ENCODE peak calls at places on chromosomes 5 and 9, in five cellular contexts. C is neural crest cell, N is A673, B is left lung, W is fibroblast of the aortic adventitia. M is an unnamed sample.

GRCh38 chr5:67998709-67999251 is 216.8 kb upstream of the PIK3R1 start:
- DNase-seq in W (peak; percentile 42), C (no peak), B (peak; percentile 86), N (peak; percentile 49), M (peak; percentile 74)

GRCh38 chr9:136051568-136052432 is 43.3 kb downstream of the NACC2 start:
- DNase-seq in C (peak; percentile 61), N (peak; percentile 96), B (peak; percentile 88), W (peak; percentile 92), M (peak; percentile 97)

GRCh38 chr9:137222190-137223077 is at the start of gene RNF208:
- DNase-seq in W (no peak), N (no peak), C (no peak), B (no peak), M (no peak)

GRCh38 chr9:104088416-104088815 is 5.7 kb upstream of the SMC2 start:
- DNase-seq in W (peak; percentile 46), C (no peak), N (no peak), B (no peak), M (no peak)

GRCh38 chr5:82748688-82749091 is 328.5 kb downstream of the TMEM167A start:
- DNase-seq in W (peak; percentile 2), C (no peak), N (peak; percentile 95), B (no peak), M (no peak)

GRCh38 chr9:126985870-126986498 is 71.4 kb downstream of the RALGPS1 start:
- DNase-seq in W (peak; percentile 71), C (no peak), N (peak; percentile 80), B (no peak), M (no peak)

GRCh38 chr9:13386935-13387667 is 107.6 kb upstream of the MPDZ start:
- DNase-seq in N (no peak), C (no peak), W (peak; percentile 97), B (no peak), M (peak; percentile 24)

GRCh38 chr5:93572773-93573626 is 8.0 kb downstream of the NR2F1-AS1 start:
- DNase-seq in N (no peak), B (no peak), C (no peak), W (peak; percentile 44), M (no peak)

GRCh38 chr5:107553063-107553676 is 117.6 kb downstream of the EFNA5 start:
- DNase-seq in C (no peak), B (peak; percentile 38), N (peak; percentile 66), W (peak; percentile 28), M (peak; percentile 40)

DNA sequence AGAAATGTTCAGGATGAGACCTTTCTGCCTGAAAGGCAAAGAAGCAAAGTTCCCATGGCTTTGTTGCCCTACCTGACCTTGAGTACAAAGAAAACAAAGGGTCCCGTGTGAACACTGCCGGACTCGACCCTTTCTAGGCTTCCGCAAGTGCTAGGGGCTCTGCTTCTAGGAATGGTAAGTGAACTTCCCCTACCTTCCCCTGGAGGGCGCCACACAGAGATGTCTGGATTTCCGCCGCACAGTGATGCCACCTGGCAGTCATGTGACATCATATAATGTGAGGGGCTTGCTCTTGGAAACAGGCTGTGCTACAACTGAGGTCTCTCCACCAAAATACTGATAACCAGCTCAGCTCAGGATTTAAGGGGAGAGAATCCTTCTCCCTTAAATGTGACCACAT is 56.6 kb downstream of the HSD17B3 start:
- DNase-seq in N (peak; percentile 27), B (no peak), C (peak; percentile 19), W (no peak), M (no peak)
- TF ChIP-seq CTCF in N (peak; percentile 53), B (no peak), C (peak; percentile 41), W (no peak), M (peak; percentile 47)

DNA sequence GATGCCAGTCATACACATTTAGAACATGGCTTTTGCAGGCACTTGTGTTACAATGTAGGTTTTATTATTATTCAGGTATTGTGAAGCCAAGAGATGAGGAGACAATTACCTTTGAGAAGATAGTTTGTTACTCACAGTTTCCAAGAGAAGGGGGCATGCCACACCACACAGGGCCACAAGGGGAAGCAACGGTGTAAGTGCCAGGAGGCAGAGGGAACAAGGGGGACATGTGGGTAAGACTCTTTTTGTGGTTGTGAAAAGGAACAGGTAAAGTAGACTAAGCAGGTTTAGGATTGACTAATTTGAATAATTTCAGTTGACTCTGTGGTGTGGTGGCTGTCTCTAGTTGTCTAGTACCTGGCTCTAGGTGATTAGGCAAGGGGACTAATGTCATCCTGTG is 191.2 kb downstream of the TRPM6 start:
- DNase-seq in C (no peak), B (no peak), N (no peak), W (no peak), M (no peak)
- TF ChIP-seq CTCF in C (no peak), B (no peak), N (no peak), W (no peak), M (no peak)

GRCh38 chr5:54226215-54226614 is 84.2 kb downstream of the ARL15 start:
- DNase-seq in C (no peak), B (no peak), N (no peak), W (peak; percentile 33), M (no peak)
- TF ChIP-seq CTCF in C (no peak), B (no peak), N (no peak), W (no peak), M (no peak)

DNA sequence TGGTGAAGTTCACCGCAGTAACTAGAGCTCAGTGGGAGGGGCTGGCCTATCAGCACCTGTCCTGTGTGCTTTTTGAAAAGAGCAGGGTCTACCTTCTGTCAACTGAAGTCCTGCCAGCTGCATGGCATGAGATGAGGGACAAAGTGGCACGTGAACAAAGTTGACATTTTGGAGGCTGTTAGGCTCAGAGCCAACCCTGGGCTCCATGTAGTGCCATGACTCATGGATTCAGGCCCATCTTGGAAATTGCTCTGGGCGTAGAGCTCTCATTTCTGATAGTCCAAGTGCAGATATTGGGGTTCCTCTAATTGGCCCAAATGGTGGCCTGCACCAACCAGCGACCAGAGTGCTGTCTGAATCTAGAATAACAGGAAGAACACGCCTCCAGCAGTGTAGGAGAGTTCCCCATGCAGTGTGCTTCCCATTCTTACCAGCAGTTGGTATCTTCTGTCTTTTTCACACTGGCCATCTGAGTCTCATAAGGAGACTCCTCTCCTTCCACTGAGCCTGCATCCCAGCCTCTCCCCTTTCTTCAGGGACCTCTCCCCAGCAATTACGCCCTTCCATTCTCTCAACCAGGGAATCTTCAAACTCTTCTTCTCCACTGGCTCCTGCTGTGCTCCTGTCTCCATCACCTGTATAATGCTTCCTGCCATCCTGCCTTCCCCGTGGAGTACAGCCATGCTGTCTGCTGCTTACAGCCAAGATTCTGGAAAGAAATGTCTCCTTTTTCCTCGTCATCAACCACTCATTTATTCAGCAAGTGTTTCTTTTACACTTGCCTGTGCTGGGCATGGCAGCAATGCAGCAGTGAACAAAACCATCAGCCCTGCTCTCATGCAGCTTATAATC is 30.4 kb downstream of the IRF1 start:
- DNase-seq in W (no peak), B (no peak), C (no peak), N (peak; percentile 25), M (no peak)
- TF ChIP-seq CTCF in W (peak; percentile 12), B (peak; percentile 73), C (peak; percentile 35), N (peak; percentile 15), M (peak; percentile 49)

GRCh38 chr9:129562917-129563316 is 58.0 kb downstream of the C9orf50 start:
- DNase-seq in B (no peak), W (no peak), N (no peak), C (no peak), M (no peak)
- TF ChIP-seq CTCF in B (no peak), W (no peak), N (no peak), C (no peak), M (no peak)

GRCh38 chr9:92455217-92455616 is 27.1 kb downstream of the ASPN start:
- DNase-seq in N (peak; percentile 22), B (no peak), W (no peak), C (no peak), M (no peak)
- TF ChIP-seq CTCF in N (peak; percentile 49), B (no peak), W (peak; percentile 28), C (peak; percentile 33), M (peak; percentile 51)